ENCODE peak calls at places on chromosomes 4 and X, in nine cellular contexts. H is kidney epithelial cell, J is left ventricle myocardium inferior, U is fibroblast of lung, O is esophagus squamous epithelium, C is cardiac fibroblast, W is lower leg skin, T is HepG2, F is A549. A is an unnamed sample.

GRCh38 chrX:110026099-110026844 is 23.4 kb downstream of the TMEM164 start:
- DNase-seq in W (peak), C (peak), H (no peak), U (no peak), J (no peak), T (no peak), O (no peak), F (peak), A (no peak)

GRCh38 chr4:6333301-6334202 is 63.9 kb downstream of the WFS1 start:
- DNase-seq in W (no peak), F (peak), T (no peak), U (peak), H (no peak), J (no peak), C (peak), O (no peak), A (no peak)

GRCh38 chrX:11143931-11144678 is 33.0 kb downstream of the HCCS start:
- DNase-seq in U (peak), T (peak), F (peak), H (peak), C (peak), W (peak), O (no peak), J (no peak), A (peak)

GRCh38 chrX:16819634-16820033 is 33.4 kb downstream of the TXLNG start:
- DNase-seq in U (no peak), H (no peak), O (no peak), W (no peak), F (no peak), J (no peak), T (no peak), C (no peak), A (no peak)

GRCh38 chr4:185811509-185812364 is at the start of gene SORBS2:
- DNase-seq in C (peak), T (peak), F (no peak), U (peak), H (peak), J (no peak), W (no peak), O (no peak), A (peak)

GRCh38 chrX:71664889-71665491 is 2.4 kb upstream of the LOC101059915 start:
- DNase-seq in U (no peak), T (no peak), J (no peak), C (no peak), W (no peak), H (no peak), O (no peak), F (no peak), A (no peak)

GRCh38 chr4:158535130-158535614 is 13.5 kb downstream of the RXFP1 start:
- DNase-seq in J (no peak), F (peak), O (no peak), H (peak), T (no peak), C (peak), U (peak), W (no peak), A (peak)

GRCh38 chr4:19776021-19776459 is 475.7 kb upstream of the SLIT2 start:
- DNase-seq in H (peak), C (peak), F (peak), T (no peak), J (no peak), W (no peak), O (no peak), U (peak), A (peak)

GRCh38 chr4:106615407-106615945 is 246.9 kb upstream of the GIMD1 start:
- DNase-seq in O (no peak), F (no peak), U (no peak), H (no peak), T (no peak), J (no peak), W (no peak), C (no peak), A (no peak)

GRCh38 chr4:95197353-95197752 is 351.4 kb downstream of the UNC5C start:
- DNase-seq in T (no peak), U (no peak), H (no peak), F (no peak), C (no peak), J (no peak), W (no peak), O (no peak), A (no peak)

GRCh38 chr4:20074450-20074849 is 177.3 kb upstream of the SLIT2 start:
- DNase-seq in U (no peak), C (peak), F (no peak), H (no peak), W (no peak), O (no peak), J (no peak), T (no peak), A (no peak)

GRCh38 chr4:127425911-127426310 is 206.8 kb upstream of the INTU start:
- DNase-seq in C (no peak), T (no peak), H (no peak), J (no peak), O (no peak), U (no peak), F (no peak), W (no peak), A (no peak)

GRCh38 chr4:98661356-98662054 is 3.1 kb upstream of the TSPAN5 start:
- DNase-seq in U (peak), O (no peak), T (no peak), H (no peak), J (no peak), C (no peak), W (no peak), F (no peak), A (no peak)

GRCh38 chr4:98659106-98659592 is 738 bp upstream of the TSPAN5 start:
- DNase-seq in J (no peak), U (peak), T (no peak), F (peak), C (peak), O (no peak), W (no peak), H (no peak), A (peak)

GRCh38 chr4:98662055-98662453 is 3.6 kb upstream of the TSPAN5 start:
- DNase-seq in F (no peak), O (no peak), C (no peak), H (no peak), T (no peak), W (no peak), U (no peak), J (no peak), A (no peak)

GRCh38 chr4:98658287-98659105 is at the start of gene TSPAN5:
- DNase-seq in O (no peak), H (no peak), C (peak), W (peak), U (peak), J (peak), F (peak), T (peak), A (peak)

GRCh38 chr4:98659741-98660507 is 1.5 kb upstream of the TSPAN5 start:
- DNase-seq in W (no peak), T (peak), J (no peak), C (peak), H (no peak), U (no peak), F (peak), O (no peak), A (no peak)
- TF ChIP-seq CTCF in W (no peak), T (no peak), J (no peak), C (no peak), H (no peak), U (no peak), F (no peak), O (no peak), A (no peak)

GRCh38 chrX:44343412-44343942 is at the start of gene EFHC2:
- DNase-seq in C (no peak), U (peak), J (peak), O (no peak), F (peak), W (no peak), T (no peak), H (no peak), A (peak)

GRCh38 chrX:44338361-44338760 is 5.1 kb downstream of the EFHC2 start:
- DNase-seq in T (no peak), W (no peak), F (no peak), C (no peak), H (no peak), U (no peak), O (no peak), J (no peak), A (no peak)

GRCh38 chrX:44344687-44345086 is 1.2 kb upstream of the EFHC2 start:
- DNase-seq in J (no peak), F (no peak), T (no peak), U (no peak), W (no peak), C (no peak), O (no peak), H (no peak), A (no peak)

GRCh38 chrX:44342866-44343265 is 606 bp downstream of the EFHC2 start:
- DNase-seq in C (no peak), O (no peak), J (no peak), U (no peak), T (no peak), F (no peak), H (no peak), W (no peak), A (no peak)

DNA sequence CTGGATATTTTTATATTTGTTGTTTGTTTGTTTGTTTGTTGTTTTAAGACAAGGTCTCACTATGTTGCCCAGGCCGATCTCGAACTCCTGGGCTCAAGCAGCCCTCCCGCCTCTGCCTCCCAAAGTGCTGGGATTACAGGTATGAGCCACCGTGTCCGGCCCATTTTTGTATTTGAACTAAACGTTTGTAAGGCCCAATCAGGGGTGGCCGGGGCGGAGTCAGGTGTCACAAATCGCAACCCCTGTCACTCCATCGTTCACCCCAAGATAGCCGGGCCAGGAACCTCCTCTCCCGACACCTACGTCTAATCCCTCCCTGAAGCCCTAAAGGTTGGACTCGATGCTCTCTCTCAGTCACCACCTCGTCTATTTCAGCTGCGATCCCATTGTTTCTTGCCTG is 722 bp upstream of the EFHC2 start:
- DNase-seq in U (no peak), C (no peak), T (no peak), F (no peak), H (no peak), J (no peak), W (peak), O (no peak), A (no peak)
- H3K4me3 ChIP-seq in U (no peak), C (no peak), T (no peak), F (peak), H (no peak), J (peak), W (no peak), O (peak), A (no peak)

GRCh38 chrX:64570204-64570603 is 175.0 kb upstream of the MTMR8 start:
- DNase-seq in O (no peak), U (no peak), W (no peak), J (no peak), T (no peak), C (peak), H (no peak), F (no peak), A (no peak)
- TF ChIP-seq CTCF in O (no peak), U (no peak), W (no peak), J (no peak), T (no peak), C (peak), H (no peak), F (no peak), A (no peak)

GRCh38 chr4:112142152-112142551 is 3.1 kb upstream of the FAM241A start:
- DNase-seq in J (no peak), F (no peak), C (no peak), H (no peak), T (no peak), O (no peak), W (no peak), U (no peak), A (no peak)

GRCh38 chr4:112145326-112145819 is at the start of gene FAM241A:
- DNase-seq in H (no peak), W (peak), T (peak), J (peak), O (peak), C (peak), F (peak), U (peak), A (peak)

GRCh38 chr4:112147697-112148096 is 2.4 kb downstream of the FAM241A start:
- DNase-seq in F (no peak), T (no peak), J (peak), O (no peak), U (no peak), H (no peak), C (peak), W (no peak), A (peak)

GRCh38 chr4:112144546-112145325 is 518 bp upstream of the FAM241A start:
- DNase-seq in F (no peak), U (no peak), J (peak), H (no peak), T (no peak), W (no peak), O (no peak), C (no peak), A (no peak)

DNA sequence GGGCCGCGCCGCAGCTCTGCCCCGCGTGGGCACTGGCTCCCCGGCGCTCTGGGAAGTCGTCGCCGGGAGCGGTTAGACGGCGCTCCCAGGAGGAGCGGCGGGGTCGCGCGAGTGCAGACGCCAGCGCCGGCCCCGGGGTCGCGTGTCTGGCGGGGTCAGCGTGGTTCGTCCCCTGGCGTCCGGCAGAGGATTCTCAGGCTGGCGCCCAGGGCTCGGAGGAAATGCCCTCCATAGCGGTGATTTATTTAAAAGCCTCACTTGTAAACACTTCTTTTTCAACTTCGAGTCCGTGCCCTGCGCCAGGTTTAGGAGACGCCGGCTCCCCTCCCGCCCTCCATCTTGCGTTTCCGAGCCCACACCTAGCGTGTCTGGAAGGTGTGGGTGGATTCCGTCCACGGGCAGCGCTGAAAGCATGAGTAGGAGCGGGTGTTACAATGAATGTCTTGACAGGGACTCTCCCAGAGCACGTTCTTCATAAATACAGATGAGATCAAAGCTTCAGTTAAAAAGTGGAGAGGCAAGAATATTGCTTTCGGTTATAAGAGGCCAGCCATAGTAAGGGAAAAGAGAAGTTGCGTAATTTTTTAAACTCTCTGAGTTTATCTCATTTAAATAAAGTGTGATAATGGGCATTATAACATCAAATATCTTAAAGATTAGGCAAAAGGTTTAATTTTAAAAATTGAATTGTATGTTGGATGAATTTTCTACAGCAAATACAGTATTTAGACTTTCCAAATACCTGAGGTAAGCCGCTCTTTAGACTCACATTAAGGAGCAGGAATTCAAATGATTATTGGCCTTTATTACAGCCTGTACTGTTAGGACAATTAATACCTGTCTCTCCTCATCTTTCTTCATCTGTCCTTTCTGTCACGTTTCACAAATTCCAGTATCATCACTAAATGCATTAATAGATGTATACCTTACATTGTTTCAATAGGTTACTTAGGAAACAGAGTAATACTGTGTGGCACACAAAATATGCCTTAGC is 863 bp downstream of the FAM241A start:
- DNase-seq in O (no peak), T (no peak), C (peak), U (peak), H (no peak), J (peak), F (peak), W (peak), A (peak)
- H3K4me3 ChIP-seq in O (peak), T (peak), C (peak), U (peak), H (peak), J (peak), F (peak), W (peak), A (peak)

GRCh38 chrX:43493751-43494150 is 162.3 kb upstream of the MAOA start:
- DNase-seq in H (no peak), F (no peak), U (peak), C (no peak), W (no peak), O (no peak), J (no peak), T (no peak), A (no peak)
- TF ChIP-seq CTCF in H (no peak), F (no peak), U (no peak), C (no peak), W (no peak), O (no peak), J (no peak), T (no peak), A (no peak)

GRCh38 chrX:41275661-41276609 is 58.0 kb upstream of the DDX3X start:
- DNase-seq in F (peak), J (peak), O (no peak), H (no peak), U (peak), W (peak), C (peak), T (peak), A (peak)
- H3K4me3 ChIP-seq in F (peak), J (peak), O (peak), H (peak), U (peak), W (peak), C (peak), T (peak), A (peak)

GRCh38 chr4:128571747-128572146 is 237.8 kb upstream of the JADE1 start:
- DNase-seq in H (peak), J (no peak), F (peak), O (no peak), W (peak), C (peak), T (no peak), U (peak), A (peak)

GRCh38 chr4:128573781-128574508 is 235.6 kb upstream of the JADE1 start:
- DNase-seq in T (peak), H (peak), U (no peak), C (peak), W (no peak), O (no peak), J (no peak), F (peak), A (peak)

GRCh38 chr4:128572778-128573241 is 236.7 kb upstream of the JADE1 start:
- DNase-seq in T (no peak), U (no peak), O (no peak), C (no peak), J (no peak), H (no peak), F (no peak), W (no peak), A (no peak)

GRCh38 chr4:128566688-128567087 is 242.8 kb upstream of the JADE1 start:
- DNase-seq in C (peak), O (no peak), H (no peak), W (no peak), T (no peak), U (no peak), F (no peak), J (no peak), A (peak)

DNA sequence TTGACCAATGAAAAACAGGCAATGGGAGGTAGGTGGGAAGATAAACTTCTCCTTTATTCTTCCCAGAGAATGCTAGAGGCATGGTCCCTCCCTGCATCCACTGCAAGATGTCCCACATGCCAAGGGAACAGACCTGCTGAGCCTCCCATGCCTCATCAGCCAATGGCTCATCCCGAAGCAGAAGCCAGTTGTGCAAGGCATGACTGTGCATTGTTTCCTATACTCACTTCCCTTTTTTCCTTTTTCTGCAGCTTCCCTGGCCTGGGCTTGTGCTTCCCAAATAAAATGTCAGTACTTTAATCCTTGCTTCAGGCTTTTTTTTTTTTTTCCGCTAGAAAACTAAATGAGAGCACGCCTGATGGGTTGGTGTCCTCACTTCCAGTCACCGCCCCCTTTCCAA is 239.1 kb upstream of the JADE1 start:
- DNase-seq in W (peak), T (no peak), F (peak), H (no peak), U (peak), J (peak), C (peak), O (peak), A (peak)
- TF ChIP-seq CTCF in W (no peak), T (no peak), F (no peak), H (no peak), U (no peak), J (no peak), C (no peak), O (no peak), A (no peak)